ENCODE peak calls at places on chromosomes 13 and 19, in seven cellular contexts. T is Panc1, B is upper lobe of left lung, Z is K562, P is HCT116, O is GM23338, U is HepG2. K is an unnamed sample.

GRCh38 chr13:95745752-95746151 is 68.8 kb downstream of the DNAJC3 start:
- ATAC-seq in B (no peak), U (peak; percentile 66), Z (peak; percentile 84), P (peak; percentile 82), T (peak; percentile 62), O (peak; percentile 87), K (no peak)

GRCh38 chr13:28501547-28501946 is 6.6 kb upstream of the FLT1 start:
- ATAC-seq in B (no peak), P (no peak), U (no peak), Z (no peak), T (no peak), O (no peak), K (peak; percentile 53)

GRCh38 chr13:26658972-26659371 is 101.5 kb downstream of the WASF3 start:
- ATAC-seq in O (no peak), T (no peak), U (no peak), P (no peak), B (no peak), Z (no peak), K (no peak)

GRCh38 chr13:62129000-62129551 is 713.4 kb upstream of the PCDH20 start:
- ATAC-seq in B (no peak), Z (no peak), O (no peak), T (no peak), U (no peak), P (no peak), K (no peak)

GRCh38 chr13:26996965-26997752 is 174.5 kb downstream of the USP12 start:
- ATAC-seq in T (no peak), U (no peak), Z (no peak), O (no peak), P (no peak), B (no peak), K (no peak)

GRCh38 chr19:2139385-2140192 is 11.8 kb downstream of the AP3D1 start:
- ATAC-seq in O (no peak), T (no peak), Z (no peak), P (no peak), B (no peak), U (no peak), K (no peak)

GRCh38 chr13:23617551-23618014 is 47.4 kb downstream of the TNFRSF19 start:
- ATAC-seq in O (no peak), T (no peak), Z (no peak), U (no peak), P (no peak), B (peak; percentile 18), K (no peak)

GRCh38 chr19:41894350-41894749 is 11.4 kb downstream of the ARHGEF1 start:
- ATAC-seq in Z (no peak), O (no peak), T (peak; percentile 19), U (no peak), P (no peak), B (no peak), K (no peak)

GRCh38 chr19:48501961-48502719 is 9.5 kb downstream of the LMTK3 start:
- ATAC-seq in Z (peak; percentile 87), O (peak; percentile 78), T (peak; percentile 73), B (peak; percentile 71), U (peak; percentile 64), P (peak; percentile 80), K (no peak)
- TF ChIP-seq POLR2AphosphoS5 in Z (no peak), O (peak; percentile 65), T (no peak), B (no peak), U (no peak), P (peak; percentile 69), K (no peak)

GRCh38 chr19:17113127-17113785 is 37.7 kb downstream of the MYO9B start:
- ATAC-seq in U (no peak), T (no peak), O (no peak), B (peak; percentile 31), P (no peak), Z (no peak), K (no peak)

GRCh38 chr19:17111766-17112165 is 36.2 kb downstream of the MYO9B start:
- ATAC-seq in T (no peak), P (no peak), U (no peak), Z (no peak), O (no peak), B (no peak), K (no peak)

GRCh38 chr19:17112271-17112670 is 36.7 kb downstream of the MYO9B start:
- ATAC-seq in P (no peak), Z (no peak), U (no peak), T (no peak), B (no peak), O (no peak), K (no peak)

GRCh38 chr19:17112700-17113099 is 37.1 kb downstream of the MYO9B start:
- ATAC-seq in T (no peak), U (peak; percentile 63), Z (no peak), P (no peak), O (no peak), B (no peak), K (no peak)

DNA sequence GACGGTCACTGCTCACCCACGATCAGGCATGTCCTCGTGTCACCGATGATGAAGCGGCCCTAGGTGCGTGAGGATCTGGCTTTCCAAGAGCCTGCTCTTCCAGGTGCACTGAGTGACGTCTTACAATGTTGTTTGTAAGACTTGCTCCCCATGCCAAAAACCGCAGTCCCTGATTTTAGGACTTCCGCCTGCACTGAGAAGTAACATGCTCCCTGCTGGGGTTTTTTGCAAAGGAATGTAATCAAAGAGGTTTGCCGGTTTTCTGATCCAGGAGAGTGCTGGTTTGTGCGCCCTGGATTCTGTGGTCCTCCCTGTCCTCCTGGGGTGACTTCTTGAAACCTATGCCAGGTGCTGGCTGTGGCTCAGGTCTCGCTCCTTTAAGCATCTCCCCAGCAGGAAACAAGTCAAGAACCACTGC is 38.8 kb downstream of the MYO9B start:
- ATAC-seq in P (no peak), Z (no peak), B (no peak), O (peak; percentile 46), T (no peak), U (no peak), K (no peak)
- TF ChIP-seq POLR2AphosphoS5 in P (no peak), Z (no peak), B (no peak), O (no peak), T (no peak), U (no peak), K (no peak)

GRCh38 chr13:44271915-44272341 is 101.7 kb upstream of the SERP2 start:
- ATAC-seq in P (no peak), T (no peak), O (no peak), B (no peak), U (no peak), Z (no peak), K (peak; percentile 26)
- TF ChIP-seq POLR2AphosphoS5 in P (no peak), T (no peak), O (no peak), B (no peak), U (no peak), Z (no peak), K (peak; percentile 5)

DNA sequence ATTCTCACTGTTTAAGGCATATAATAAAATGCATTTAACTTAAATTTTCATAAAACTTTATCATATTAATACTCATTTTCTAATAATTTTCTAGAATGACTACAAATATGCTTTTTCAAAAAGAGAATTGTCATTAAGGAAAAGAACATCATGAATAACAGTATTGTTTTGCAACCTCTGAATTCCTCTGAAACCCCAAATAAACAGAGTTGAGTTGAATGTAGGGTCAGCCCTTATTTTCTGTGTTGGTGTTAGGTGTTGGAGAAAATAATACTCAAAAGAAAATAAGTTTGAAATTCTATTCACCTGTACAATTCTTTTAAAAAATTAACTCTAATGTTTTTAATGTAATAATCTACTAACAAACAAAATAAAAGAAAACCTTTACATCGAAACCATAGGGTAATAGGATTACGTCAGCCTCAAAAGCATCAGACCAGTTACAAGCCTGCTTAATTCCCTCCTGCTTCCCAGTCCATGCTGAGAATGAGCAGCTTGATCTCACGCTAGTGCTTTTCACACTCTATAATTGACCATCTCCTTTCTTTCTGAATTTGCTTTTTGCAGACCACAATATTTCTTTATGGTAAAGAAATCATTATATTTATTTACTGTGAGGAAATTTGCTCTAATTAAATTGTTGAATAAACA is 160.9 kb downstream of the PCDH9 start:
- ATAC-seq in U (no peak), P (no peak), O (peak; percentile 78), T (no peak), Z (no peak), B (no peak), K (no peak)
- TF ChIP-seq POLR2AphosphoS5 in U (no peak), P (no peak), O (no peak), T (no peak), Z (no peak), B (no peak), K (no peak)

K was measured in gastroesophageal sphincter.